ENCODE peak calls at places on chromosomes 11 and 22, in eight cellular contexts. E is HepG2, F is tibial nerve, R is H1, U is ovary, Z is sigmoid colon, I is stomach, N is K562. D is an unnamed sample. For H3K36me3, the result is how much of the 10 kb centered on the place peaks cover.

GRCh38 chr22:17368727-17369552 is at the start of gene CECR2:
- DNase-seq in R (peak), I (no peak), E (no peak), U (peak), Z (peak), F (no peak), N (peak), D (peak)

GRCh38 chr11:93536346-93536871 is 6.8 kb downstream of the SMCO4 start:
- DNase-seq in E (no peak), R (no peak), I (no peak), N (no peak), Z (no peak), F (no peak), U (no peak), D (no peak)

GRCh38 chr22:46119093-46119728 is 31.1 kb upstream of the PPARA start:
- DNase-seq in U (no peak), Z (no peak), E (no peak), N (no peak), R (no peak), F (no peak), I (no peak), D (no peak)

GRCh38 chr11:117884994-117885393 is 8.5 kb upstream of the FXYD6 start:
- DNase-seq in U (peak), E (no peak), R (peak), F (no peak), I (no peak), N (no peak), Z (peak), D (no peak)

GRCh38 chr11:64560139-64560771 is 30.8 kb upstream of the SLC22A12 start:
- DNase-seq in U (no peak), Z (no peak), F (no peak), N (no peak), E (no peak), I (no peak), R (no peak), D (peak)

GRCh38 chr11:110106713-110107274 is 13.6 kb downstream of the ZC3H12C start:
- DNase-seq in R (no peak), I (no peak), U (no peak), N (no peak), E (no peak), Z (no peak), F (no peak), D (no peak)

GRCh38 chr11:119012629-119013170 is 5.4 kb downstream of the RPS25 start:
- DNase-seq in R (no peak), I (no peak), F (no peak), Z (no peak), E (no peak), N (no peak), U (no peak), D (no peak)

GRCh38 chr11:42161886-42162285 is 702.4 kb upstream of the LRRC4C start:
- DNase-seq in I (no peak), N (no peak), U (no peak), F (no peak), Z (no peak), E (no peak), R (no peak), D (no peak)

GRCh38 chr11:120091121-120091520 is 46.8 kb downstream of the TRIM29 start:
- DNase-seq in Z (no peak), N (no peak), E (no peak), R (no peak), F (no peak), U (no peak), I (no peak), D (no peak)

GRCh38 chr22:36356708-36357694 is 30.8 kb downstream of the MYH9 start:
- DNase-seq in E (no peak), I (no peak), F (no peak), Z (no peak), R (no peak), U (no peak), N (no peak), D (no peak)

GRCh38 chr11:124301482-124301881 is 12.3 kb downstream of the OR8D1 start:
- DNase-seq in U (no peak), I (no peak), N (no peak), E (no peak), F (no peak), Z (no peak), R (no peak), D (no peak)

GRCh38 chr11:47359586-47359985 is 7.1 kb upstream of the MYBPC3 start:
- DNase-seq in I (no peak), N (no peak), Z (no peak), R (no peak), F (no peak), U (no peak), E (no peak), D (no peak)

GRCh38 chr22:49768077-49768476 is 59.6 kb downstream of the BRD1 start:
- DNase-seq in E (no peak), I (no peak), U (no peak), N (no peak), R (no peak), Z (peak), F (no peak), D (peak)

GRCh38 chr11:14124886-14125285 is 162.4 kb downstream of the SPON1 start:
- DNase-seq in F (no peak), Z (no peak), E (no peak), N (no peak), I (no peak), U (no peak), R (no peak), D (no peak)

GRCh38 chr22:35993048-35993714 is 35.4 kb downstream of the RBFOX2 start:
- DNase-seq in Z (no peak), N (no peak), R (no peak), F (no peak), I (no peak), U (no peak), E (no peak), D (no peak)

GRCh38 chr11:125257185-125257584 is 92.6 kb downstream of the PKNOX2 start:
- DNase-seq in Z (no peak), E (no peak), F (no peak), R (peak), N (peak), U (no peak), I (no peak), D (no peak)

GRCh38 chr22:21714784-21715183 is 20.8 kb downstream of the YPEL1 start:
- DNase-seq in N (peak), F (no peak), E (no peak), I (no peak), U (no peak), R (no peak), Z (no peak), D (no peak)

GRCh38 chr11:101862410-101863233 is 52.2 kb upstream of the CEP126 start:
- DNase-seq in I (no peak), N (no peak), E (peak), F (no peak), U (peak), R (no peak), Z (no peak), D (peak)

GRCh38 chr11:125267548-125267947 is 103.0 kb downstream of the PKNOX2 start:
- DNase-seq in R (no peak), I (no peak), E (no peak), N (no peak), Z (no peak), U (no peak), F (no peak), D (no peak)

GRCh38 chr11:92978226-92979111 is 9.0 kb downstream of the MTNR1B start:
- DNase-seq in F (no peak), I (peak), N (peak), E (no peak), R (no peak), Z (no peak), U (no peak), D (no peak)

GRCh38 chr11:15910761-15911160 is 445.6 kb downstream of the SOX6 start:
- DNase-seq in E (no peak), U (no peak), I (no peak), N (no peak), Z (no peak), F (no peak), R (no peak), D (no peak)

GRCh38 chr11:102345923-102346322 is 1.1 kb upstream of the BIRC2 start:
- DNase-seq in E (peak), F (no peak), R (no peak), N (no peak), I (no peak), U (no peak), Z (no peak), D (no peak)

GRCh38 chr22:30444632-30445437 is 19.3 kb downstream of the MTFP1 start:
- DNase-seq in U (no peak), E (peak), I (peak), F (no peak), N (peak), R (peak), Z (no peak), D (peak)

GRCh38 chr11:88193278-88193677 is 18.0 kb upstream of the RAB38 start:
- DNase-seq in N (no peak), F (no peak), E (no peak), I (no peak), U (no peak), R (no peak), Z (no peak), D (no peak)

GRCh38 chr11:29321293-29322132 is 695.3 kb downstream of the KCNA4 start:
- DNase-seq in E (peak), Z (no peak), F (no peak), U (no peak), I (no peak), R (no peak), N (no peak), D (no peak)

GRCh38 chr22:42996646-42997365 is 18.1 kb downstream of the PACSIN2 start:
- DNase-seq in U (peak), N (no peak), I (no peak), Z (peak), R (no peak), E (no peak), F (no peak), D (no peak)

DNA sequence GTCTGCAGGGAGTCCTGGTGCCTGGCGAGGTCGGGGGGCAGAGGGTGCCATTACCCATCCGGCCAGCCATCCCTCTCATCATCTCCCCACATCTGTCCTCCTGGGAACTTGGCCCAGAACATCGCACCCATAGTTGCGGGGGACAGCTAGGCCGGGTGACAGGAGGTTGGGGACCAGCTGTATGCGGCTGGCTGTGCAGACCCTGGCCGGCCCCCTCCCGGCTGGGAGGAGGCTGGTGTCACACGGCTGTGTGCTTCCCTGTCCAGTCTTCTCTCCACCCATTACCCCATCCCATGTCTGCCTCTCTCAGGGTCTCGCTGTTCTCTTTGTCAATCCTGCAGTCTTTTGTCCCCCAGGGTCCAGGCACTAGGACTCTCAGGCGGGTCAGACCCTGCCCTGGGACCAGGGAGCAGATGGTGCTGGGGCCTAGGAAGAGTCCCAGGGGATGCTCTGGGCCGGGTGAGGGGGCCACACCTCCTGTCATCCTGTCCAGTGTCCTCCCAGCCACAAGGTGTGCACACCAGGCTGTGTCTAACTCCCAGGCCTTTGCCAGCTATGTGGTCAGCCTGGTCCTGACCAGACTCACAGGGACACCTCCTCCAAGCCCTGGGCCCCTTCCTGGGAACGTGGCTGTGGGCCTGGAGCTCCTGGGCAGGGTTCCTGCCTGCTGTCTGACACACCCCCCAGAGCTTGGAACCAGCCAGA is 6.4 kb upstream of the TBX1 start:
- DNase-seq in F (no peak), R (no peak), E (no peak), I (no peak), U (no peak), Z (no peak), N (no peak), D (no peak)
- H3K36me3 ChIP-seq in F (under half), R (under half), E (under half), I (under half), U (under half), Z (under half), N (under half), D (under half)

GRCh38 chr11:782264-783174 is 5.2 kb upstream of the GATD1 start:
- DNase-seq in I (no peak), N (no peak), F (no peak), U (no peak), E (no peak), R (no peak), Z (no peak), D (no peak)

GRCh38 chr11:786235-787083 is 3.4 kb downstream of the CEND1 start:
- DNase-seq in N (no peak), U (no peak), E (no peak), Z (no peak), R (no peak), I (no peak), F (no peak), D (no peak)

GRCh38 chr11:787084-787675 is 2.7 kb downstream of the CEND1 start:
- DNase-seq in U (no peak), N (no peak), Z (no peak), F (no peak), E (no peak), R (no peak), I (no peak), D (no peak)

GRCh38 chr11:779955-780532 is 2.8 kb upstream of the GATD1 start:
- DNase-seq in R (no peak), U (no peak), N (no peak), Z (no peak), E (no peak), I (no peak), F (no peak), D (no peak)

GRCh38 chr11:783581-784015 is 6.3 kb downstream of the CEND1 start:
- DNase-seq in N (no peak), E (no peak), I (peak), F (peak), U (peak), R (peak), Z (peak), D (peak)
- H3K27ac ChIP-seq in N (no peak), E (no peak), I (no peak), F (peak), U (no peak), R (no peak), Z (peak), D (peak)

DNA sequence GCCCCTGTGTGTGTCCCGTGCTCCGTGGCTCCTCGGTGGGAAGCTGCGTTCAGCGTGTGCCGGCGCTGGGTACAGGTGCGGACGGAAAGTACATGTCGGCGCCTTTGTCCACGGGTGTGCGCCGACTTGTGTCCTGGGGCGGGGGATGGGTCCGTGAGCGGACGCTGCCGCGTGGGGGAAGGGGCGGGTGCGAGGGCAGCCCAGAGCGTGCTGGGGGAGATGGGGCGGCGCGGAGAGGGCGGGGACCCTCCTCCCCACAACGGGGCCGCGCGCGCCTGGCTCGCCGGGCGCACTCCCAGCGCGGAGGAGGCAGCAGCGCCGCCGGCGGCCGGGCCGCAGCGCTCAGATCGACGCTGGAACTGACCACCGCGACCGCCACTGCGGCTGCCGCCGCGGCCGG is 33.6 kb upstream of the RELT start:
- DNase-seq in E (no peak), I (no peak), N (no peak), R (no peak), F (no peak), U (no peak), Z (no peak), D (no peak)
- TF ChIP-seq EP300 in E (no peak), I (no peak), N (no peak), R (no peak), F (no peak), U (no peak), Z (no peak), D (no peak)

GRCh38 chr11:6610591-6610990 is 1.4 kb downstream of the TAF10 start:
- DNase-seq in Z (peak), N (peak), E (no peak), R (no peak), U (peak), I (no peak), F (no peak), D (no peak)
- H3K36me3 ChIP-seq in Z (under half), N (half or more), E (under half), R (under half), U (under half), I (half or more), F (under half), D (under half)